ENCODE peak calls at places on chromosomes 13 and 19, in nine cellular contexts. L is psoas muscle; E is GM23248; S is heart left ventricle; W is IMR-90; V is H1; Z is hepatocyte; Y is effector memory CD4-positive, alpha-beta T cell; B is right lobe of liver. R is an unnamed sample.

GRCh38 chr13:76326343-76326742 is 559.9 kb downstream of the KCTD12 start:
- DNase-seq in L (no peak), E (no peak), S (no peak), W (no peak), V (no peak), Z (no peak), Y (no peak), B (no peak), R (no peak)

GRCh38 chr13:70054572-70054971 is 53.1 kb upstream of the ATXN8OS start:
- DNase-seq in L (no peak), E (no peak), S (no peak), W (no peak), V (no peak), Z (no peak), Y (no peak), B (no peak), R (no peak)

GRCh38 chr13:77876176-77876575 is 42.5 kb downstream of the EDNRB start:
- DNase-seq in L (no peak), E (peak; percentile 60), S (no peak), W (peak; percentile 90), V (no peak), Z (peak; percentile 16), Y (no peak), B (no peak), R (no peak)

GRCh38 chr19:48635263-48635965 is 1.8 kb downstream of the DBP start:
- DNase-seq in L (peak; percentile 88), E (peak; percentile 75), S (peak; percentile 84), W (no peak), V (no peak), Z (peak; percentile 90), Y (peak; percentile 61), B (peak; percentile 87), R (peak; percentile 44)

GRCh38 chr19:49408816-49409440 is 14.3 kb downstream of the PTH2 start:
- DNase-seq in L (no peak), E (no peak), S (no peak), W (no peak), V (no peak), Z (no peak), Y (no peak), B (no peak), R (no peak)

GRCh38 chr13:39890537-39890936 is 235.1 kb downstream of the COG6 start:
- DNase-seq in L (no peak), E (no peak), S (no peak), W (no peak), V (no peak), Z (no peak), Y (no peak), B (no peak), R (no peak)

GRCh38 chr13:113776231-113777125 is 17.5 kb downstream of the TMEM255B start:
- DNase-seq in L (peak; percentile 45), E (no peak), S (no peak), W (no peak), V (no peak), Z (no peak), Y (no peak), B (peak; percentile 40), R (peak; percentile 37)

GRCh38 chr13:99796175-99796819 is 175.3 kb downstream of the ZIC5 start:
- DNase-seq in L (no peak), E (peak; percentile 46), S (no peak), W (peak; percentile 32), V (no peak), Z (peak; percentile 69), Y (no peak), B (no peak), R (peak; percentile 79)

GRCh38 chr13:29569253-29570057 is 26.0 kb downstream of the SLC7A1 start:
- DNase-seq in L (no peak), E (no peak), S (no peak), W (no peak), V (no peak), Z (no peak), Y (no peak), B (no peak), R (no peak)

GRCh38 chr13:28805193-28805819 is 14.8 kb upstream of the MTUS2 start:
- DNase-seq in L (no peak), E (peak; percentile 25), S (no peak), W (no peak), V (no peak), Z (peak; percentile 26), Y (no peak), B (peak; percentile 74), R (peak; percentile 67)

GRCh38 chr13:99384468-99384867 is 77.3 kb upstream of the GPR183 start:
- DNase-seq in L (no peak), E (no peak), S (no peak), W (no peak), V (no peak), Z (no peak), Y (no peak), B (no peak), R (no peak)

GRCh38 chr13:97544041-97544765 is 110.2 kb downstream of the RAP2A start:
- DNase-seq in L (no peak), E (no peak), S (no peak), W (peak; percentile 75), V (no peak), Z (no peak), Y (no peak), B (no peak), R (no peak)

GRCh38 chr19:31144471-31144870 is 204.8 kb downstream of the TSHZ3 start:
- DNase-seq in L (no peak), E (no peak), S (no peak), W (no peak), V (no peak), Z (no peak), Y (no peak), B (no peak), R (no peak)

GRCh38 chr19:12783849-12784393 is 7.4 kb upstream of the JUNB start:
- DNase-seq in L (peak; percentile 77), E (no peak), S (peak; percentile 82), W (no peak), V (no peak), Z (peak; percentile 68), Y (no peak), B (peak; percentile 67), R (no peak)

GRCh38 chr13:79003989-79004550 is 345.1 kb upstream of the OBI1 start:
- DNase-seq in L (no peak), E (no peak), S (no peak), W (no peak), V (no peak), Z (no peak), Y (no peak), B (no peak), R (no peak)

GRCh38 chr19:4911314-4911713 is 2.0 kb downstream of the UHRF1 start:
- DNase-seq in L (no peak), E (peak; percentile 59), S (no peak), W (peak; percentile 25), V (no peak), Z (no peak), Y (no peak), B (no peak), R (no peak)

GRCh38 chr19:887599-887998 is 5.4 kb downstream of the MED16 start:
- DNase-seq in L (no peak), E (no peak), S (no peak), W (no peak), V (no peak), Z (no peak), Y (no peak), B (no peak), R (no peak)

GRCh38 chr19:679418-680286 is 3.5 kb downstream of the FSTL3 start:
- DNase-seq in L (peak; percentile 85), E (peak; percentile 90), S (peak; percentile 74), W (peak; percentile 80), V (no peak), Z (peak; percentile 93), Y (no peak), B (peak; percentile 59), R (peak; percentile 62)

DNA sequence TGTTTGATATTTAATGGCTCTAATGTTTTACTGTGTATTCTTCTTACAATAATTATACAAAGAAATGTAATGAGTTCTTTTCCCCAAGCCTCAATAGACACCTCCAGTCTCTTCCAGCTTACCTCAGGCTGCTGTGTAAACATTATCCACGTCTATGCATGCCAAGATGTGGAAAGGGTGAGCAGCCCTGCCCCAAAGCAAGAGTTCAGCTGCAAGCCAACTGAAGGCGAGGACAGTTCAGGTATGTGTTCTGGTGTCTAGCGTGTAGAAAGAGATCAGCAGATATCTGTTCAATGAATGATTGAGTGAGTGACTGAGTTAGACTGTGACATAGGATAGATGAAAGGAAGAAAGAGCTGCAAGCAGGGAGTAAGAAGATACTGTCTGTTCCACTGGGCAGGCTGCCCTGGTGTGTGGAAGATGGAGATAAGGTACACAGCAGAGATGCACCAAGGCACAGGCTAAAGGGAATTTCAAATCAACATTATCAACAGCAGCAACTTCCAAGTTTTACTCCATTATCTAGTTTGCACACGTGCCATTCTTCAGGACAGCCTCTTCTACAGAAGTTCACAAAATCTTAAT is 66.0 kb downstream of the LATS2 start:
- DNase-seq in L (no peak), E (no peak), S (no peak), W (no peak), V (no peak), Z (no peak), Y (no peak), B (no peak), R (no peak)
- H3K36me3 ChIP-seq in L (no peaks in the 10 kb centered on the region), E (peaks cover 5% of the 10 kb centered on the region), S (peaks cover 8% of the 10 kb centered on the region), W (peaks cover 42% of the 10 kb centered on the region), V (peaks cover 3% of the 10 kb centered on the region), Z (no peaks in the 10 kb centered on the region), Y (no peaks in the 10 kb centered on the region), B (no peaks in the 10 kb centered on the region), R (peaks cover 19% of the 10 kb centered on the region)

GRCh38 chr13:26785845-26786630 is 25.5 kb upstream of the GPR12 start:
- DNase-seq in L (peak; percentile 65), E (no peak), S (peak; percentile 13), W (no peak), V (no peak), Z (no peak), Y (peak; percentile 40), B (no peak), R (peak; percentile 39)
- H3K4me3 ChIP-seq in L (no peak overlapping the region), E (no peak overlapping the region), S (no peak overlapping the region), W (no peak overlapping the region), V (peak overlapping the region; percentile 39), Z (no peak overlapping the region), Y (peak overlapping the region; percentile 45), B (no peak overlapping the region), R (no peak overlapping the region)

GRCh38 chr19:32605544-32605943 is 24.6 kb downstream of the PDCD5 start:
- DNase-seq in L (no peak), E (no peak), S (no peak), W (no peak), V (no peak), Z (no peak), Y (no peak), B (peak; percentile 39), R (no peak)
- H3K36me3 ChIP-seq in L (peaks cover 3% of the 10 kb centered on the region), E (peaks cover 3% of the 10 kb centered on the region), S (peaks cover 26% of the 10 kb centered on the region), W (peaks cover 49% of the 10 kb centered on the region), V (peaks cover 33% of the 10 kb centered on the region), Z (no peaks in the 10 kb centered on the region), Y (peaks cover 43% of the 10 kb centered on the region), B (peaks cover 2% of the 10 kb centered on the region), R (peaks cover 11% of the 10 kb centered on the region)

GRCh38 chr13:45055198-45055901 is 65.0 kb upstream of the GTF2F2 start:
- DNase-seq in L (no peak), E (peak; percentile 97), S (no peak), W (peak; percentile 93), V (no peak), Z (peak; percentile 19), Y (no peak), B (no peak), R (no peak)

GRCh38 chr13:45060062-45060461 is 60.2 kb upstream of the GTF2F2 start:
- DNase-seq in L (no peak), E (no peak), S (no peak), W (no peak), V (no peak), Z (no peak), Y (no peak), B (no peak), R (no peak)

GRCh38 chr13:45051315-45051714 is 62.0 kb downstream of the GPALPP1 start:
- DNase-seq in L (no peak), E (no peak), S (no peak), W (no peak), V (no peak), Z (no peak), Y (no peak), B (no peak), R (no peak)

GRCh38 chr13:45055902-45056648 is 64.2 kb upstream of the GTF2F2 start:
- DNase-seq in L (no peak), E (peak; percentile 82), S (no peak), W (peak; percentile 56), V (no peak), Z (no peak), Y (no peak), B (no peak), R (peak; percentile 83)
- H3K4me3 ChIP-seq in L (no peak overlapping the region), E (peak overlapping the region; percentile 55), S (no peak overlapping the region), W (no peak overlapping the region), V (no peak overlapping the region), Z (no peak overlapping the region), Y (no peak overlapping the region), B (no peak overlapping the region), R (peak overlapping the region; percentile 54)